ENCODE peak calls at places on chromosomes 2 and 18, in six cellular contexts. T, Y, K, O, F and U are unnamed samples. For H3K9me3, the result is how much of the 10 kb centered on the place peaks cover.

GRCh38 chr2:219252900-219253752 is at the start of gene TUBA4B:
- DNase-seq in T (peak), Y (peak), K (no peak), O (no peak), F (peak), U (peak)

GRCh38 chr2:121596221-121597080 is 52.8 kb downstream of the CLASP1 start:
- DNase-seq in T (peak), Y (peak), K (no peak), O (peak), F (peak), U (no peak)

GRCh38 chr2:95063401-95063958 is 38.0 kb downstream of the MAL start:
- DNase-seq in T (no peak), Y (no peak), K (no peak), O (no peak), F (no peak), U (no peak)

GRCh38 chr2:24642351-24642750 is 150.8 kb downstream of the PTRHD1 start:
- DNase-seq in T (no peak), Y (no peak), K (no peak), O (no peak), F (no peak), U (no peak)

GRCh38 chr2:237122214-237122666 is 36.6 kb downstream of the COPS8 start:
- DNase-seq in T (peak), Y (peak), K (no peak), O (no peak), F (peak), U (peak)

GRCh38 chr2:108625186-108625827 is 91.0 kb downstream of the LIMS1 start:
- DNase-seq in T (no peak), Y (no peak), K (no peak), O (no peak), F (no peak), U (no peak)

GRCh38 chr18:44325903-44326650 is 354.6 kb upstream of the SETBP1 start:
- DNase-seq in T (peak), Y (peak), K (no peak), O (peak), F (peak), U (no peak)

GRCh38 chr18:40019797-40020392 is 1935.1 kb upstream of the PIK3C3 start:
- DNase-seq in T (no peak), Y (no peak), K (no peak), O (no peak), F (no peak), U (no peak)

GRCh38 chr2:217065695-217066405 is 206.0 kb upstream of the TNP1 start:
- DNase-seq in T (no peak), Y (no peak), K (no peak), O (no peak), F (peak), U (no peak)

GRCh38 chr2:148876190-148876588 is 1.2 kb downstream of the KIF5C start:
- DNase-seq in T (no peak), Y (no peak), K (no peak), O (no peak), F (no peak), U (no peak)

GRCh38 chr2:240466579-240467148 is 31.2 kb downstream of the GPC1 start:
- DNase-seq in T (no peak), Y (no peak), K (peak), O (peak), F (no peak), U (peak)

GRCh38 chr18:68623342-68623741 is 91.6 kb downstream of the TMX3 start:
- DNase-seq in T (peak), Y (no peak), K (no peak), O (peak), F (peak), U (no peak)

GRCh38 chr2:119606674-119607073 is 62.4 kb downstream of the CFAP221 start:
- DNase-seq in T (no peak), Y (no peak), K (no peak), O (no peak), F (no peak), U (no peak)

GRCh38 chr2:140199312-140199711 is 1419.1 kb upstream of the NXPH2 start:
- DNase-seq in T (no peak), Y (no peak), K (no peak), O (no peak), F (no peak), U (no peak)

GRCh38 chr2:74593826-74594467 is 39.4 kb downstream of the DOK1 start:
- DNase-seq in T (no peak), Y (no peak), K (no peak), O (no peak), F (no peak), U (no peak)

GRCh38 chr2:150125708-150126107 is 361.8 kb downstream of the RND3 start:
- DNase-seq in T (no peak), Y (no peak), K (no peak), O (no peak), F (peak), U (no peak)

GRCh38 chr2:10141736-10142639 is 19.4 kb downstream of the RRM2 start:
- DNase-seq in T (peak), Y (peak), K (no peak), O (peak), F (no peak), U (no peak)

GRCh38 chr2:10139536-10139935 is 17.0 kb downstream of the RRM2 start:
- DNase-seq in T (no peak), Y (no peak), K (no peak), O (no peak), F (no peak), U (no peak)

GRCh38 chr2:10144771-10145518 is 22.4 kb downstream of the RRM2 start:
- DNase-seq in T (no peak), Y (no peak), K (no peak), O (no peak), F (peak), U (no peak)

GRCh38 chr2:10140841-10141610 is 18.5 kb downstream of the RRM2 start:
- DNase-seq in T (no peak), Y (no peak), K (no peak), O (no peak), F (peak), U (no peak)

DNA sequence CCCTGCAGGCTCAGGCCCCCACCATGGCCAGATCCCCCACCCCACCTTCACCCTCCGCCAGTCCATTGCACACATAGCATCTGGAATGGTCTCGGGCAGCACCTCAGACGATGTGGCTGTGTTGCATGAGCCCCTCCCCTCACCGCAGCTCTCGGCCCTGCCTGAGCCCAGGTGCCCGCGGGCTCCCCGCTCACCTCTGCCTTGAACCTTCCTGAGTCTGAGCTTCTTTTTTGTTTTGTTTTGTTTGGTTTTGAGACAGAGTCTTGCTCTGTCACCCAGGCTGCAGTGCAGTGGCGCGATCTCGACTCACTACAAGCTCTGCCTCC is 20.1 kb downstream of the RRM2 start:
- DNase-seq in T (no peak), Y (no peak), K (no peak), O (no peak), F (no peak), U (no peak)
- TF ChIP-seq CTCF in T (no peak), Y (no peak), K (no peak), O (no peak), F (no peak), U (no peak)

GRCh38 chr2:116987447-116987846 is 827.0 kb upstream of the DDX18 start:
- DNase-seq in T (no peak), Y (no peak), K (no peak), O (no peak), F (no peak), U (no peak)

DNA sequence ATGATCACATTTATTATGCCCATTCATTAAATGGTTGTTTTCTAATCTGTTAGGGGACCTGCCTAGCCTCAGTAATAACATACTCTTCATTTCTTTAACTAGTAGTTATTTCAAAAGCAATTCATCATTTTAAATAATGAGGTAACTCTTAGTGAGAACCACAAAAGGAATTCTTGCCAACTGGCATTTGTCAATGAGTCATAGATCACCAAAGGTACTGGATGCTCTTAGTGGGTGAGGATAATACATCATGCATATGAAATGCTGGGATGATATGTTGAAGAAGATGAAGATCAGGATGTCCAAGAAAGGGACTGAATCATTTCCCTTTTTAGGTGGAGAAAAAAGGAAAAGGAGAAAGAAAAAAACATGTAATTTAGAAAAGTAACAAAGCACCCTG is 826.2 kb upstream of the DDX18 start:
- DNase-seq in T (no peak), Y (no peak), K (no peak), O (no peak), F (peak), U (no peak)
- H3K9me3 ChIP-seq in T (under half), Y (under half), K (under half), O (under half), F (under half), U (under half)

DNA sequence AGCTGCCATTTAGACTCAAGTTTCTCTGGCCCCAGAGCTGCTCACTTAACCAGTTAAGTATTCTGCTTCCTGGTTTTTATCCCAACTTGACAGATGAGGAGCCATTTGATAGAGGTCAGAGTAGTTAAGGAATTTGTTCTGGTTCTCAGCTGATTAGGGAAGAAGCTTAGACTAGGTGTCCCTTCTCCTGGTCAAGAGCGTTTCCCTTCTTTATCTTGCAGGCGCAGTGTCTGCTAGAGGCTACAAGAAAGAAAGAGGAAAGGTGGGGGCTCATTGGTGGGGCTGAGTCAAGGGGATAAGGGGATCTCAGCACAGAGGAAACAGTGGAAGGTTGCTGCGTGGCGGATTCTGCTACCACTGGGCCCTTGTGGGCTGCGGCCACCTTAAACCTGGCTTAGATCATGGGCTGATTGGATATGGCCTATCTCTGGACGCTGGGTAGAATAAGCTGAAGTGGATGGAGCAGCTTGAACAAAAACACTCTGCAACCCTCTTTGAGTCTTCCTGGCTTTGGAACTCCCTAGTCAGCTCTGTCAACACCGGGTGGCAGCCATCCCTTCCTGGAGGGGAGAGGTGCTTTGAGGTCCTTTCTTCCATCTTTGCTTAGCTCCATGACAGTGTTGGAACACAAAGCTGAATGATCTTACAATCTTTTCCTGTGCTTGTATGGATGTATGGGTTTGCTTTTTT is 70.8 kb downstream of the QPCT start:
- DNase-seq in T (no peak), Y (no peak), K (no peak), O (no peak), F (peak), U (no peak)
- TF ChIP-seq CTCF in T (no peak), Y (no peak), K (no peak), O (no peak), F (no peak), U (no peak)

DNA sequence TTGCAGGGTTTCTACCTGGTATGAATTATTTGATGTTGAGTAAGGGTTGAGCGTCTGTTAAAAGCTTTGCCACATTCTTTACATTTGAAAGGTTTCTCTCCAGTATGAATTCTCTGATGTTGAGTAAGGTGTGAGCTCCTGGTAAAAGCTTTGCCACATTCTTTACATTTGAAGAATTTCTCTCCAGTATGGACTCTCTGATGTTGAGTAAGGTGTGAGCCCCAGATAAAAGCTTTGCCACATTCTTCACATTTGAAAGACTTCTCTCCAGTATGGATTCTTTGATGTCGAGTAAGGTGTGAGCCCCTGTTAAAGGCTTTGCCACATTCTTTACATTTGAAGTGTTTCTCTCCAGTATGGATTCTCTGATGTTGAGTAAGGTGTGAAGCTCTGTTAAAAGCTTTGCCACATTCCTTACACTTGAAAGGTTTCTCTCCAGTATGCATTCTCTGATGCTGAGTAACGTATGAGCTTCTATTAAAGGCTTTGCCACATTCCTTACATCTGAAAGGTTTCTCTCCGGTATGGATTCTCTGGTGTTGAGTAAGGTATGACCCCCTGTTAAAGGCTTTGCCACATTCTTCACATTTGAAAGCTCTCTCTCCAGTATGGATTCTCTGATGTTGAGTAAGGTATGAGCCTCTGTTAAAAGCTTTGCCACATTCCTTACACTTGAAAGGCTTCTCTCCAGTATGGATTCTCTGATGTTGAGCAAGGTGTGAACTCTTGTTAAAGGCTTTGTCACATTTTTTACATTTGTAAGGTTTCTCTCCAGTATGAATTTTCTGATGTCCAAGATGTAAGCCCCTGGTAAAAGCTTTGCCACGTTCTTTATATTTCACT is 27.1 kb downstream of the ZNF519 start:
- DNase-seq in T (no peak), Y (no peak), K (no peak), O (no peak), F (no peak), U (no peak)
- H3K9me3 ChIP-seq in T (under half), Y (under half), K (under half), O (under half), F (under half), U (under half)

GRCh38 chr2:46488389-46488788 is 9.0 kb downstream of the TMEM247 start:
- DNase-seq in T (no peak), Y (no peak), K (no peak), O (no peak), F (no peak), U (no peak)

GRCh38 chr2:46492301-46492700 is 12.9 kb downstream of the TMEM247 start:
- DNase-seq in T (no peak), Y (no peak), K (no peak), O (no peak), F (no peak), U (no peak)

GRCh38 chr2:46489430-46489829 is 10.1 kb downstream of the TMEM247 start:
- DNase-seq in T (no peak), Y (no peak), K (no peak), O (no peak), F (no peak), U (no peak)

GRCh38 chr2:46493241-46493970 is 14.0 kb downstream of the TMEM247 start:
- DNase-seq in T (no peak), Y (no peak), K (no peak), O (no peak), F (peak), U (no peak)

DNA sequence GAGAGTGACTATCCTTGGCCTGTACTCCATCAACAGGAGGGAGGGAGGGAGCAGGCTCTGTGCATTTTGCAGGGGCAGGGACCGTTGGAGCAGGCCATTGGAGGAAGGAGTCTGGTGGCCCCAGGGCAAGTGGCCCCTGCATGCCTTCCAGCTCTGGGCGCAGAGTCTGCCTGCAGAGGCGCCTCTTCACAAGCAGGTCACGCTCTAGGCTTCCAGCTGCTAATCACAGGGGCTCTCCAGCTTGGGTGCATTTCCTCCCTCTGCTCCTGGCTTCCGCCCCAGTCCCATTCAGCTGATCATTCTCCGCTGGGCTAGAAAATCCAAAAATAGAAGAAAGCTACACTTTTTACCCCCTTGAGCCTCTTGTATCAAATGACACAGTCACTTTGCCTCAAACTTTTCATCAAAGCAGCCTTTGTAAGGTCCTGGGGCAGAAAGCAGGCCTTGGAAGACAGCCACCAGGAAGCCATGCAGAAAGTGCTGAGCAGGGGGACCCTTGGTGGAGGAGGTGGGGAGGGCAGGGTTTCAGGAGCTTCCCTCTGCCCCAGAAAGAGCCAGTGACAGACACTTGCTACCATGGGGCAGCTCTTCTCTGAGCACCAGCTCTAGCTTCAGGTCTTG is 11.3 kb downstream of the TMEM247 start:
- DNase-seq in T (peak), Y (peak), K (no peak), O (no peak), F (no peak), U (peak)
- TF ChIP-seq CTCF in T (no peak), Y (no peak), K (no peak), O (no peak), F (no peak), U (no peak)

GRCh38 chr18:48794251-48794970 is 156.4 kb downstream of the SMAD7 start:
- DNase-seq in T (peak), Y (no peak), K (peak), O (no peak), F (no peak), U (peak)
- H3K9me3 ChIP-seq in T (under half), Y (under half), K (under half), O (under half), F (under half), U (under half)